ENCODE peak calls at places on chromosomes 11 and 22, in ten cellular contexts. W is Karpas-422, S is HCT116, I is neural progenitor cell, A is SK-N-SH, D is mesendoderm, F is GM23248, Z is mammary epithelial cell, E is fibroblast of lung, X is GM12878. U is an unnamed sample.

GRCh38 chr11:4697583-4697982 is at the start of gene OR51E2:
- DNase-seq in W (no peak), S (no peak), I (peak), A (no peak), D (peak), F (peak), Z (peak), E (peak), X (no peak), U (peak)

GRCh38 chr22:45969414-45969799 is 7.6 kb downstream of the WNT7B start:
- DNase-seq in W (no peak), S (no peak), I (peak), A (peak), D (peak), F (no peak), Z (no peak), E (no peak), X (no peak), U (no peak)

GRCh38 chr22:35322126-35322525 is 22.4 kb downstream of the TOM1 start:
- DNase-seq in W (no peak), S (no peak), I (no peak), A (no peak), D (no peak), F (no peak), Z (no peak), E (no peak), X (no peak), U (no peak)

GRCh38 chr11:123392813-123393212 is 37.3 kb upstream of the GRAMD1B start:
- DNase-seq in W (no peak), S (no peak), I (no peak), A (no peak), D (no peak), F (no peak), Z (no peak), E (no peak), X (no peak), U (no peak)

GRCh38 chr22:41702763-41703162 is 3.5 kb downstream of the MEI1 start:
- DNase-seq in W (no peak), S (no peak), I (no peak), A (no peak), D (no peak), F (no peak), Z (no peak), E (no peak), X (no peak), U (no peak)

GRCh38 chr11:74004694-74005615 is 3.9 kb downstream of the UCP3 start:
- DNase-seq in W (no peak), S (no peak), I (no peak), A (no peak), D (no peak), F (no peak), Z (no peak), E (no peak), X (no peak), U (no peak)

GRCh38 chr11:105767945-105768344 is 158.1 kb downstream of the GRIA4 start:
- DNase-seq in W (no peak), S (no peak), I (no peak), A (no peak), D (no peak), F (no peak), Z (no peak), E (peak), X (no peak), U (no peak)

GRCh38 chr11:3165152-3165705 is at the start of gene OSBPL5:
- DNase-seq in W (no peak), S (no peak), I (peak), A (peak), D (peak), F (peak), Z (peak), E (peak), X (no peak), U (peak)

GRCh38 chr11:34487430-34487829 is 26.2 kb downstream of the ELF5 start:
- DNase-seq in W (no peak), S (no peak), I (no peak), A (no peak), D (no peak), F (no peak), Z (no peak), E (no peak), X (no peak), U (no peak)

GRCh38 chr11:8100605-8101004 is 19.6 kb downstream of the TUB start:
- DNase-seq in W (no peak), S (no peak), I (no peak), A (no peak), D (no peak), F (no peak), Z (no peak), E (no peak), X (no peak), U (no peak)

GRCh38 chr11:44607987-44608386 is 42.5 kb downstream of the CD82 start:
- DNase-seq in W (no peak), S (no peak), I (no peak), A (no peak), D (no peak), F (peak), Z (no peak), E (peak), X (no peak), U (peak)

GRCh38 chr11:123302751-123303195 is 107.7 kb upstream of the CLMP start:
- DNase-seq in W (peak), S (no peak), I (peak), A (no peak), D (peak), F (peak), Z (peak), E (peak), X (peak), U (peak)

GRCh38 chr11:119055901-119056300 is 1.1 kb downstream of the HYOU1 start:
- DNase-seq in W (peak), S (peak), I (peak), A (peak), D (peak), F (peak), Z (peak), E (peak), X (no peak), U (peak)

GRCh38 chr11:3674189-3674588 is 3.0 kb upstream of the CHRNA10 start:
- DNase-seq in W (no peak), S (no peak), I (peak), A (no peak), D (peak), F (peak), Z (peak), E (peak), X (no peak), U (peak)

GRCh38 chr11:70482529-70482917 is 84.2 kb downstream of the CTTN start:
- DNase-seq in W (no peak), S (no peak), I (no peak), A (no peak), D (no peak), F (no peak), Z (no peak), E (peak), X (no peak), U (no peak)
- H3K9ac ChIP-seq in W (no peak), S (peak), I (no peak), A (no peak), D (no peak), F (no peak), Z (no peak), E (no peak), X (no peak), U (no peak)

DNA sequence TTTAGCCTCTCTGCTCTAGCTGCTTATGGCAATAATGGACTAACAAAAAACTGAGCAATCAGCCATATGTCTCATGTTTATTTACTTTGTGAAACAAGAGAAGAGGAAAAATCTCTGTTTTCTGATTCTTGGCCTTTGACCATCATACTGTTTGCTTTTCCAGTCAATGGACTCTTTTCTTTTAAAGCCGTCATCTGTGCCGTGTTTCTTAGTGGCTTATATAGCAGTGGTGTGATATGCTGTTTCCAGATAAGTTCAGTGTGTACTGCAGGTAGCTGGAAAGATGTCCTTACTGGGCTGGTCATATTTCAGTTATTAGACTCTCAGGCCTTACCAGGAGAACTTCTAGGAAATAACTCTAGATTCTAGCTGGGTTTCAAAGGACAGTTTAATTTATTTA is 33.6 kb upstream of the TECTA start:
- DNase-seq in W (no peak), S (no peak), I (no peak), A (no peak), D (no peak), F (no peak), Z (no peak), E (no peak), X (no peak), U (peak)
- H3K9ac ChIP-seq in W (no peak), S (no peak), I (no peak), A (no peak), D (no peak), F (no peak), Z (no peak), E (no peak), X (no peak), U (no peak)

DNA sequence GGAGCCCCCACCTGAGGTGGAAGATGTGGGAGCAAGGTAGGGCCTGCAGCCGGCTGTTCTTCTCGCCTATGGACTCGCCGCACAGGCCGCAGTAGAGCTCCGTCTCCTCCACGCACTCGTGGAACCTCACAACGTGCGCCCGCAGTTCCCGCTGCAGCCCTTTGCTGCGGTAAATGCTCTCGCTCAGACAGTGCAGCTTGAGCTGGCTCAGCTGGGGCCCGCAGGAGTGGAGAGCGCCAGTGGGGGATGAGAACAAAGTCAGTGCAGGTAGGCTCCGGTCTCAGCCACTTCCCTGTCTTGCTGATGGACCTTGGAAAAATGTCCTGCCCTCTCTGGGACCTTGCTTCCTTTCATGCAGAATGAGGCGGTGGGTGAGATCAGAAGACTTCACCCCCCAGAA is 10.2 kb downstream of the RAPSN start:
- DNase-seq in W (no peak), S (no peak), I (no peak), A (no peak), D (no peak), F (no peak), Z (no peak), E (no peak), X (no peak), U (no peak)
- H3K9ac ChIP-seq in W (no peak), S (no peak), I (no peak), A (no peak), D (no peak), F (no peak), Z (no peak), E (no peak), X (no peak), U (no peak)

GRCh38 chr22:24513706-24514240 is 18.6 kb downstream of the UPB1 start:
- DNase-seq in W (no peak), S (no peak), I (no peak), A (no peak), D (no peak), F (no peak), Z (no peak), E (no peak), X (no peak), U (no peak)
- H3K9ac ChIP-seq in W (no peak), S (no peak), I (no peak), A (no peak), D (no peak), F (no peak), Z (no peak), E (no peak), X (no peak), U (no peak)

GRCh38 chr11:121904148-121904547 is 211.9 kb downstream of the BLID start:
- DNase-seq in W (peak), S (no peak), I (no peak), A (no peak), D (no peak), F (no peak), Z (no peak), E (no peak), X (no peak), U (no peak)

GRCh38 chr11:121898913-121899312 is 217.1 kb downstream of the BLID start:
- DNase-seq in W (no peak), S (no peak), I (no peak), A (no peak), D (no peak), F (no peak), Z (no peak), E (no peak), X (no peak), U (no peak)

GRCh38 chr11:121895919-121896318 is 220.1 kb downstream of the BLID start:
- DNase-seq in W (no peak), S (no peak), I (no peak), A (no peak), D (no peak), F (peak), Z (peak), E (peak), X (no peak), U (peak)

GRCh38 chr11:121901853-121902252 is 214.2 kb downstream of the BLID start:
- DNase-seq in W (no peak), S (no peak), I (no peak), A (no peak), D (no peak), F (no peak), Z (no peak), E (no peak), X (no peak), U (no peak)

GRCh38 chr11:121899534-121899933 is 216.5 kb downstream of the BLID start:
- DNase-seq in W (no peak), S (no peak), I (no peak), A (no peak), D (no peak), F (no peak), Z (no peak), E (no peak), X (no peak), U (no peak)
- H3K9ac ChIP-seq in W (no peak), S (no peak), I (no peak), A (no peak), D (no peak), F (no peak), Z (no peak), E (no peak), X (no peak), U (no peak)

GRCh38 chr11:94400075-94400838 is 962 bp downstream of the GPR83 start:
- DNase-seq in W (no peak), S (no peak), I (no peak), A (peak), D (no peak), F (no peak), Z (no peak), E (no peak), X (no peak), U (no peak)

GRCh38 chr11:94402355-94402754 is 1.1 kb upstream of the GPR83 start:
- DNase-seq in W (no peak), S (no peak), I (no peak), A (no peak), D (peak), F (peak), Z (no peak), E (no peak), X (no peak), U (no peak)

GRCh38 chr11:94405062-94405461 is 3.8 kb upstream of the GPR83 start:
- DNase-seq in W (no peak), S (no peak), I (no peak), A (no peak), D (no peak), F (no peak), Z (no peak), E (no peak), X (no peak), U (no peak)

GRCh38 chr11:94400839-94401772 is at the start of gene GPR83:
- DNase-seq in W (no peak), S (no peak), I (peak), A (peak), D (peak), F (peak), Z (peak), E (peak), X (no peak), U (peak)

GRCh38 chr11:94401773-94402265 is 600 bp upstream of the GPR83 start:
- DNase-seq in W (no peak), S (no peak), I (peak), A (no peak), D (peak), F (no peak), Z (no peak), E (no peak), X (no peak), U (no peak)
- H3K9ac ChIP-seq in W (no peak), S (no peak), I (no peak), A (no peak), D (peak), F (no peak), Z (no peak), E (no peak), X (no peak), U (no peak)

DNA sequence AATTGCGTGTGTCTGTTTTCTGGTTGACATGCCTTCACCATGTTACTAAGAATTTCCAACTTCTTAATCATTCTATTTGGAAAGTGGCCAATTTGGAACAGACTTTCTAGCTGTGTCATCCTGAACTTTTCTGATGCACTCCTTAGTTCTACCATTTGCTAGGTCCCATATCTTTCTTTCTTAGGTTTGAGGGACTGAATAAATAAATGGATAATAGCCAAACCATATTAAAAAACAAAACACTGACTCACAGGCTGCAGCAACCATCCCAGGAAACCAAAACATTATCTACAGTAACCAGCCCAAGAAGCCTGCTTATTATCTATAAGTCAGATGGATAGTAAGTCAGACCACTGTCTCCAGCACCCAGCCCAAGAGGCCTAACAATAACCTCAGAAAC is 57.5 kb upstream of the PLET1 start:
- DNase-seq in W (no peak), S (peak), I (no peak), A (no peak), D (no peak), F (peak), Z (peak), E (peak), X (no peak), U (peak)
- H3K9ac ChIP-seq in W (no peak), S (no peak), I (no peak), A (no peak), D (no peak), F (peak), Z (no peak), E (no peak), X (no peak), U (no peak)

GRCh38 chr22:21861290-21861848 is 6.1 kb downstream of the MAPK1 start:
- DNase-seq in W (no peak), S (no peak), I (no peak), A (no peak), D (no peak), F (no peak), Z (peak), E (peak), X (no peak), U (no peak)
- H3K9ac ChIP-seq in W (no peak), S (no peak), I (no peak), A (no peak), D (no peak), F (no peak), Z (no peak), E (no peak), X (no peak), U (no peak)

GRCh38 chr11:13119361-13119760 is 110.2 kb downstream of the RASSF10 start:
- DNase-seq in W (no peak), S (no peak), I (no peak), A (no peak), D (no peak), F (peak), Z (peak), E (no peak), X (no peak), U (no peak)

GRCh38 chr11:13118194-13118593 is 109.1 kb downstream of the RASSF10 start:
- DNase-seq in W (no peak), S (peak), I (no peak), A (no peak), D (no peak), F (peak), Z (peak), E (peak), X (no peak), U (peak)

GRCh38 chr11:13118691-13119090 is 109.6 kb downstream of the RASSF10 start:
- DNase-seq in W (no peak), S (no peak), I (no peak), A (no peak), D (no peak), F (no peak), Z (peak), E (no peak), X (no peak), U (no peak)

GRCh38 chr11:13116491-13116890 is 107.4 kb downstream of the RASSF10 start:
- DNase-seq in W (no peak), S (no peak), I (no peak), A (no peak), D (no peak), F (no peak), Z (no peak), E (no peak), X (no peak), U (peak)

DNA sequence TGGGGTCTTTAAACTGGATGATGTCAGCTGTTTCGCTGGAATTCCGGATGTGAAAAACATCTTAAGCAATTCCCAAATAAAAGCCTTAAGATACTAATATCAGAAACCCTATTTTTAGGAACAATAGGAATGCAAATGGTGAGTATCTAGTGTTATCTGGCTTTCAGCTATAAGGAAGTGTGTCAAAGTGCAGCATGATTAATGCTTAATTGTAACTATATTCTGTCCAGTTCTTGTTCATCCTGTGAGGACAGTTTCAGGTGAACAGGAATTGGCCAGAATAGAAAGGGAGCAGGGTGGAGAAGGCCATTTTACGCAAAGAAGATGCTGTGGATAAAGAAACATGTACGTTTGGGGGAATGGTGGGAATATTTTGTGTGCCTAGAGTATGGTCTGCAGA is 108.2 kb downstream of the RASSF10 start:
- DNase-seq in W (no peak), S (no peak), I (no peak), A (no peak), D (no peak), F (no peak), Z (peak), E (no peak), X (no peak), U (no peak)
- H3K9ac ChIP-seq in W (no peak), S (no peak), I (no peak), A (no peak), D (no peak), F (no peak), Z (no peak), E (no peak), X (no peak), U (no peak)

U was measured in adipocyte.